ENCODE peak calls at places on chromosomes 6 and 20, in ten cellular contexts. A, B, R, G, J, I, H, U, M and O are unnamed samples.
A peak's percentile ranks its signal among the peaks of the same experiment; 100 is the strongest.

GRCh38 chr6:149478631-149479314 is 6.0 kb downstream of the ZC3H12D start:
- DNase-seq in A (no peak), B (no peak), R (no peak), G (no peak), J (no peak), I (no peak), H (peak; percentile 19), U (no peak), M (no peak), O (no peak)

GRCh38 chr6:84467296-84467695 is 239.9 kb upstream of the CEP162 start:
- DNase-seq in A (no peak), B (no peak), R (peak; percentile 10), G (no peak), J (no peak), I (no peak), H (no peak), U (no peak), M (no peak), O (no peak)

GRCh38 chr20:58618694-58619540 is 32.2 kb upstream of the STX16 start:
- DNase-seq in A (no peak), B (no peak), R (no peak), G (no peak), J (no peak), I (no peak), H (peak; percentile 64), U (no peak), M (peak; percentile 86), O (peak; percentile 32)

GRCh38 chr20:40669692-40670091 is 19.3 kb downstream of the MAFB start:
- DNase-seq in A (no peak), B (no peak), R (no peak), G (no peak), J (no peak), I (no peak), H (no peak), U (no peak), M (no peak), O (no peak)

GRCh38 chr6:29981211-29981812 is 39.0 kb downstream of the HLA-A start:
- DNase-seq in A (no peak), B (no peak), R (no peak), G (no peak), J (no peak), I (no peak), H (no peak), U (no peak), M (no peak), O (peak; percentile 64)

GRCh38 chr20:53622247-53623114 is 28.8 kb upstream of the ZNF217 start:
- DNase-seq in A (no peak), B (no peak), R (no peak), G (no peak), J (no peak), I (no peak), H (no peak), U (no peak), M (peak; percentile 22), O (no peak)

GRCh38 chr20:3456648-3457047 is 14.2 kb upstream of the ATRN start:
- DNase-seq in A (no peak), B (no peak), R (no peak), G (no peak), J (no peak), I (no peak), H (no peak), U (no peak), M (no peak), O (no peak)

GRCh38 chr6:31350973-31351733 is 5.8 kb downstream of the HLA-B start:
- DNase-seq in A (no peak), B (peak; percentile 48), R (no peak), G (peak; percentile 36), J (peak; percentile 50), I (peak; percentile 46), H (no peak), U (no peak), M (no peak), O (no peak)

GRCh38 chr6:36129889-36130671 is at the start of gene MAPK13:
- DNase-seq in A (no peak), B (peak; percentile 33), R (no peak), G (no peak), J (no peak), I (no peak), H (no peak), U (no peak), M (peak; percentile 46), O (peak; percentile 84)

GRCh38 chr6:84166395-84166794 is 61.0 kb downstream of the CEP162 start:
- DNase-seq in A (no peak), B (no peak), R (no peak), G (no peak), J (no peak), I (no peak), H (no peak), U (no peak), M (no peak), O (no peak)

GRCh38 chr20:16462711-16463110 is 110.5 kb downstream of the KIF16B start:
- DNase-seq in A (no peak), B (no peak), R (no peak), G (no peak), J (no peak), I (no peak), H (no peak), U (no peak), M (no peak), O (no peak)

GRCh38 chr20:24296477-24297380 is 172.7 kb upstream of the SYNDIG1 start:
- DNase-seq in A (no peak), B (no peak), R (no peak), G (no peak), J (no peak), I (no peak), H (peak; percentile 57), U (no peak), M (no peak), O (no peak)

GRCh38 chr20:43916875-43917371 is 2.3 kb downstream of the TOX2 start:
- DNase-seq in A (no peak), B (no peak), R (no peak), G (no peak), J (no peak), I (no peak), H (no peak), U (no peak), M (no peak), O (peak; percentile 30)

GRCh38 chr6:126803769-126804168 is 314.7 kb upstream of the RSPO3 start:
- DNase-seq in A (no peak), B (no peak), R (no peak), G (no peak), J (no peak), I (no peak), H (no peak), U (no peak), M (no peak), O (no peak)

GRCh38 chr20:48750941-48751620 is 76.7 kb downstream of the PREX1 start:
- DNase-seq in A (peak; percentile 87), B (peak; percentile 53), R (no peak), G (peak; percentile 49), J (peak; percentile 58), I (no peak), H (no peak), U (peak; percentile 73), M (peak; percentile 69), O (peak; percentile 75)

GRCh38 chr6:111418971-111419693 is 63.9 kb downstream of the REV3L start:
- DNase-seq in A (no peak), B (no peak), R (no peak), G (no peak), J (no peak), I (no peak), H (peak; percentile 63), U (no peak), M (peak; percentile 57), O (no peak)

GRCh38 chr6:36838896-36839818 is at the start of gene CPNE5:
- DNase-seq in A (no peak), B (no peak), R (no peak), G (no peak), J (no peak), I (no peak), H (no peak), U (peak; percentile 64), M (no peak), O (no peak)

GRCh38 chr6:152981219-152981618 is 1.6 kb downstream of the FBXO5 start:
- DNase-seq in A (no peak), B (no peak), R (no peak), G (no peak), J (no peak), I (no peak), H (no peak), U (no peak), M (no peak), O (no peak)
- H3K4me3 ChIP-seq in A (no peak overlapping the region), B (no peak overlapping the region), R (peak overlapping the region; percentile 69), G (no peak overlapping the region), J (no peak overlapping the region), I (no peak overlapping the region), H (peak overlapping the region; percentile 84), U (no peak overlapping the region), M (peak overlapping the region; percentile 88), O (no peak overlapping the region)

DNA sequence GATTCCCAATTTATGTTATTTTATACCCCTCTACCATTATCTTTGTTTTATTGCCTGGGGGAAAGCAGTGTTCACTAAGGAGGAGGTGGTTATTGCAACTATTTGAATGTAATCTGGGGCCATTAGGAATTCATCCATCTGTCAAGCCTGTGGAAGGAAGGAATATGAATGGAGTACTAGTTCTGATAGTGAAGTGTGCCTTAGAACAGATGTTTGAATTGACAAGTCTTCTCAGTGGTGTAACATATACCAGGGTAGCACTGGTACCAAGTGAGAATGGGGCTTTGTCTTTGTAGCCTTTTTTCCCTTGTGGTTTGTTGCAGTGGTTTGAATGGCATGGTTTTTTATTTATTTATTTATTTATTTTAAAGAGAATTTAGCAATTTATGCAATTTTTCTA is 27.9 kb upstream of the HDAC2 start:
- DNase-seq in A (no peak), B (no peak), R (no peak), G (no peak), J (no peak), I (no peak), H (no peak), U (no peak), M (no peak), O (no peak)
- H3K4me1 ChIP-seq in A (no peaks in the 10 kb centered on the region), B (no peaks in the 10 kb centered on the region), R (peaks cover 17% of the 10 kb centered on the region), G (no peaks in the 10 kb centered on the region), J (no peaks in the 10 kb centered on the region), I (no peaks in the 10 kb centered on the region), H (peaks cover 20% of the 10 kb centered on the region), U (peaks cover 32% of the 10 kb centered on the region), M (peaks cover 24% of the 10 kb centered on the region), O (no peaks in the 10 kb centered on the region)

DNA sequence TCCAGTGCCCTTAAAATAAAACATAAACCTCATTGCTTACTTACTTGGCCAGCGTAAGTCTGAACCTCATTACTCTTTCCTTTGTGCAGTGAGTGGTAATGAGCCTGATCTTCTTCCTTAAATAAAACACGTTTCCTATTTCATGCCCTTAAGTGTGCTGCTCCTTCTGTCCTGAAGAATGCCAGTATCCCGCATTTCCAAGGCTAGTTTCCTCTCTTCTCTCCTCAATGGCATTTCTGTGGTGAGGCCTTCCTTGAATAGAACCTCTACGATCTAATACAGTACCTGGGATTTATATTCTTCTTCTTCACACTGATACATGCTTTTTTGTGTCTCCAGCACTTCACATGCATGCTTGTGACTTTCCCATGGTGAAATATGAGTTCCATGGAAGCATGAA is 523.4 kb upstream of the CDH4 start:
- DNase-seq in A (no peak), B (no peak), R (no peak), G (no peak), J (no peak), I (no peak), H (no peak), U (no peak), M (no peak), O (no peak)
- H3K9me3 ChIP-seq in A (peaks cover 3% of the 10 kb centered on the region), B (no peaks in the 10 kb centered on the region), R (no peaks in the 10 kb centered on the region), G (no peaks in the 10 kb centered on the region), J (no peaks in the 10 kb centered on the region), I (no peaks in the 10 kb centered on the region), H (no peaks in the 10 kb centered on the region), U (peaks cover 3% of the 10 kb centered on the region), M (no peaks in the 10 kb centered on the region), O (no peaks in the 10 kb centered on the region)

DNA sequence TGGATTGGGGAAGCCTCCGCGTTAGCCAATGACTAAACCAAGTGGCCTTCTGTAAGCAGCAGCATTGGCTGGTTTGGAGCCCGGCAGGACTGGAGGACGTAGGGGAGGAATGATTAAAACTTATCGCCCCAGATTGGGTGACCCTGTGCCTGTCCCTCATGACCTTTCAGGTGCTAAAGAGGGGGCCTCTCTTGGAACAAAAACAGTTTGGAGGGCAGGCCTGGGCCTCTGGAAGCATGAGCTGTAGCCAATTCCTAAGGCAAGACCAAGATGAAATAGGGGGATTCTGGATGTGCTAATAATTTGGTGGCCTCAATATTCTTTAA is 1.4 kb downstream of the GMPR start:
- DNase-seq in A (no peak), B (no peak), R (no peak), G (no peak), J (no peak), I (peak; percentile 1), H (no peak), U (peak; percentile 78), M (no peak), O (peak; percentile 20)
- H3K4me3 ChIP-seq in A (peak overlapping the region; percentile 21), B (no peak overlapping the region), R (no peak overlapping the region), G (no peak overlapping the region), J (no peak overlapping the region), I (no peak overlapping the region), H (no peak overlapping the region), U (peak overlapping the region; percentile 80), M (no peak overlapping the region), O (no peak overlapping the region)